ENCODE peak calls at places on chromosomes 13 and 19, in eight cellular contexts. Z is ovary, Q is HepG2, U is K562, X is transverse colon, E is H1, L is tibial nerve, N is stomach. G is an unnamed sample.

GRCh38 chr19:35731779-35732405 is 10.4 kb downstream of the IGFLR1 start:
- DNase-seq in E (no peak), N (no peak), L (no peak), X (no peak), Q (no peak), U (no peak), Z (no peak), G (no peak)

GRCh38 chr13:35858665-35859064 is 272.5 kb downstream of the DCLK1 start:
- DNase-seq in U (no peak), Z (no peak), E (no peak), N (no peak), Q (no peak), X (no peak), L (no peak), G (no peak)

GRCh38 chr13:95245072-95245471 is 56.2 kb downstream of the ABCC4 start:
- DNase-seq in Q (no peak), L (no peak), Z (no peak), E (no peak), X (no peak), N (no peak), U (no peak), G (no peak)

GRCh38 chr19:40947573-40947972 is 43.5 kb upstream of the CYP2B6 start:
- DNase-seq in L (no peak), N (no peak), X (no peak), Z (no peak), U (no peak), E (no peak), Q (no peak), G (no peak)

GRCh38 chr13:26062853-26063444 is 11.1 kb upstream of the SHISA2 start:
- DNase-seq in Z (no peak), U (no peak), E (no peak), N (peak), X (peak), Q (peak), L (peak), G (peak)

GRCh38 chr13:43307921-43308433 is 284.6 kb downstream of the DNAJC15 start:
- DNase-seq in L (peak), Z (peak), E (no peak), N (peak), Q (peak), X (peak), U (no peak), G (no peak)

GRCh38 chr13:46324976-46325375 is 62.1 kb downstream of the RUBCNL start:
- DNase-seq in Q (no peak), Z (no peak), L (no peak), N (no peak), X (no peak), U (no peak), E (no peak), G (no peak)

GRCh38 chr13:32824671-32825070 is 191.6 kb upstream of the KL start:
- DNase-seq in E (peak), L (no peak), Z (no peak), Q (no peak), X (no peak), N (no peak), U (no peak), G (peak)

GRCh38 chr13:97743946-97744345 is 209.5 kb upstream of the IPO5 start:
- DNase-seq in X (no peak), Q (no peak), U (no peak), E (no peak), N (no peak), L (no peak), Z (no peak), G (no peak)

GRCh38 chr19:46715620-46716012 is 1.3 kb downstream of the PRKD2 start:
- DNase-seq in Z (no peak), E (no peak), Q (no peak), L (no peak), U (no peak), N (no peak), X (no peak), G (no peak)

GRCh38 chr19:35088514-35088913 is 27.1 kb upstream of the FXYD3 start:
- DNase-seq in L (no peak), Q (no peak), U (no peak), X (no peak), Z (no peak), E (no peak), N (no peak), G (no peak)

GRCh38 chr19:7074705-7075282 is 5.3 kb downstream of the ZNF557 start:
- DNase-seq in Z (no peak), U (no peak), X (no peak), N (no peak), E (no peak), L (no peak), Q (no peak), G (no peak)

GRCh38 chr13:35143123-35143522 is 201.1 kb downstream of the NBEA start:
- DNase-seq in L (no peak), Z (no peak), E (no peak), X (no peak), Q (no peak), U (no peak), N (no peak), G (no peak)

GRCh38 chr13:24692541-24692940 is 12.3 kb downstream of the ATP12A start:
- DNase-seq in U (no peak), L (peak), Z (no peak), E (no peak), N (no peak), Q (no peak), X (no peak), G (no peak)

GRCh38 chr19:1766800-1767352 is 13.6 kb downstream of the ONECUT3 start:
- DNase-seq in U (peak), Z (no peak), Q (no peak), X (no peak), N (no peak), E (no peak), L (no peak), G (no peak)

GRCh38 chr13:94139393-94139995 is 340.0 kb downstream of the DCT start:
- DNase-seq in X (no peak), Q (no peak), L (no peak), N (no peak), E (no peak), Z (no peak), U (no peak), G (no peak)

GRCh38 chr19:30228113-30228725 is 144.0 kb upstream of the ZNF536 start:
- DNase-seq in X (peak), Q (no peak), L (no peak), E (no peak), U (no peak), Z (no peak), N (no peak), G (no peak)

GRCh38 chr19:1751367-1752008 is 1.8 kb upstream of the ONECUT3 start:
- DNase-seq in E (no peak), X (no peak), Q (no peak), Z (no peak), U (no peak), N (no peak), L (no peak), G (no peak)

GRCh38 chr13:80217614-80218456 is 123.1 kb downstream of the SPRY2 start:
- DNase-seq in X (no peak), N (no peak), U (no peak), Z (no peak), L (no peak), Q (no peak), E (peak), G (no peak)

GRCh38 chr19:29771708-29772415 is 39.9 kb upstream of the CCNE1 start:
- DNase-seq in Q (peak), N (peak), L (peak), E (peak), X (peak), Z (peak), U (peak), G (no peak)

GRCh38 chr13:73401769-73402168 is 343.0 kb downstream of the KLF5 start:
- DNase-seq in Q (no peak), L (no peak), X (no peak), E (no peak), U (no peak), N (no peak), Z (no peak), G (no peak)

GRCh38 chr13:40433577-40433976 is 232.9 kb downstream of the FOXO1 start:
- DNase-seq in U (no peak), Q (no peak), E (no peak), N (no peak), Z (no peak), X (peak), L (no peak), G (no peak)

GRCh38 chr19:1840541-1841115 is 7.7 kb downstream of the REXO1 start:
- DNase-seq in Q (peak), N (no peak), U (peak), Z (no peak), L (no peak), X (no peak), E (no peak), G (no peak)

GRCh38 chr13:111622051-111622531 is 301.6 kb downstream of the TEX29 start:
- DNase-seq in L (no peak), U (no peak), X (no peak), Z (no peak), Q (no peak), N (peak), E (no peak), G (no peak)

GRCh38 chr13:95505265-95505664 is 47.3 kb upstream of the CLDN10 start:
- DNase-seq in N (no peak), U (no peak), Q (no peak), Z (no peak), E (no peak), X (no peak), L (no peak), G (no peak)

GRCh38 chr19:12779162-12779993 is 4.0 kb upstream of the HOOK2 start:
- DNase-seq in E (no peak), N (no peak), L (no peak), X (peak), Z (peak), Q (peak), U (peak), G (no peak)

GRCh38 chr19:39187552-39187943 is 9.2 kb upstream of the NCCRP1 start:
- DNase-seq in Z (no peak), X (no peak), U (no peak), E (no peak), L (no peak), Q (no peak), N (no peak), G (no peak)
- TF ChIP-seq POLR2A in Z (no peak), X (no peak), U (no peak), E (no peak), L (no peak), Q (no peak), N (no peak), G (no peak)

DNA sequence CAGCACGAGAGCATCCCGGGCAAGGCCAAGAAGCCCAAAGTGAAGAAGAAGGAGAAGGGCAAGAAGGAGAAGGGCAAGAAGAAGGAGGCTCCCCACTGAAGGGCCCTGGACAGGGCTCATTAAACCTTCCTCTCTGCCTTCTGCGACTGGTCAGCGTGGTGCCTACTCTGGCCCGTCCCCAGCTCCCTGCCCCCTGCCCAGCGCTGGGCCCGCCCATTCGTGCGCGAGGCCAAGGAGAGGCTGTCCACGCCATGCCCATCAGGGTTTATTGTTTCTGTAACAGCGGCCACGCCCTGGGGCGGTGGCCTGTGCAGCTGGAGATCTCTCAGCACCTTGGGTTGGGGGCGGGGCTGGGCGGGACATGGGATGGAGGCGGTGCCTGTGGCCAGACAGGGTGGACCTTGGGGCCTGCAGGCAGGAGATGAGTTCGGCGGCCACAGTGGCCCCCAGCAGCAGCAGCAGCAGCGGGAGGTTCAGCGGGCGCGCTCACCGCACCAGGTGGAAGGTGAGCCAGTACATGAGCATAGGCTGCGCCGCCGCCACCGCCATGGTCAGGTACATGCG is 897 bp downstream of the C19orf33 start:
- DNase-seq in N (peak), U (peak), X (peak), Z (no peak), Q (peak), E (peak), L (no peak), G (no peak)
- H3K27ac ChIP-seq in N (peak), U (no peak), X (peak), Z (no peak), Q (peak), E (peak), L (no peak), G (no peak)

GRCh38 chr13:20397896-20398295 is 127.8 kb downstream of the CRYL1 start:
- DNase-seq in U (no peak), X (no peak), L (no peak), N (peak), E (no peak), Q (no peak), Z (no peak), G (no peak)
- TF ChIP-seq EP300 in U (no peak), X (no peak), L (no peak), N (no peak), E (no peak), Q (no peak), Z (no peak), G (no peak)

GRCh38 chr19:15246198-15246481 is 13.9 kb upstream of the EPHX3 start:
- DNase-seq in N (no peak), E (no peak), X (no peak), Z (no peak), Q (no peak), U (no peak), L (no peak), G (no peak)
- TF ChIP-seq POLR2A in N (no peak), E (no peak), X (no peak), Z (no peak), Q (no peak), U (no peak), L (no peak), G (no peak)

DNA sequence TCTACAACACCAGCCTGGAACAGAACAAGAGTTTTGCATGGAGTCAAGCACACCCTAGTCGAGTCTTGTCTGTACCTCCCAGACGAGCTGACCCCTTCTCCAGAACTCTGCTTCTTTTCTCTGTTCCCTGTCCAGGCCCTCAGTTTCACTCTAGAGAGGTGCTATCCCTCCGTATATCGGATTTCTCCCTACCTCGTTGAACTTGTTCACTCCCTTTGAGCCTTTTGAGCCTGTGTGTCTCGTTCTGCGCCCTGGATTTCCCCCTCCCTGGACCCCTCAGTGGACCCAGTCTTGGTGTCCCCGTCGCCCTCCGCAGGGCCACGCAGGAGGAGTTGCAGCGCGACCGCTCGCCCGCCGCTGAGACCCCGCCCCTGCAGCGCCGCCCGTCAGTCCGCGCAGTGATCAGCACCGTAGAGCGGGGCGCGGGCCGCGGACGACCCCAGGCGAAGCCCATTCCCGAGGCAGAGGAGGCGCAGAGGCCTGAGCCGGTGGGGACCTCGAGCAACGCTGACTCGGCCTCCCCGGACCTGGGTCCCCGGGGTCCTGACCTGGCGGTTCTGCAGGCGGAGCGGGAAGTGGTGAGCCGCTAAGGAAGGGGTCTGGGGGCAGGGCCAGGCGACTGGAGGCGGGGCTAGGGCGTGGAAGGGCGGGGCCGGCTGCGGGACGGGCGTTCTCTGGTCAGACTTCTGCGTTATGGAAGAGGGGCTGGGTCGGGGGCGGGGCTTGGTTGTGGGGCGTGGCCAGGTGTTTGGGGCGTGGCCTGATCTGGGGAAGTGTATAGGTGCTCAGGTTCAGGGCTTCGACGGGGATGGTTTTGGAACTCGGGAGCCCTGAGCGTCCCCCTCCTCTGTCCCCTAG is 5.5 kb downstream of the EPS8L1 start:
- DNase-seq in L (peak), N (peak), X (peak), Q (peak), Z (no peak), E (peak), U (peak), G (no peak)
- H3K27ac ChIP-seq in L (no peak), N (peak), X (peak), Q (no peak), Z (no peak), E (no peak), U (peak), G (no peak)

GRCh38 chr19:42023121-42023942 is 29.3 kb upstream of the ATP1A3 start:
- DNase-seq in U (peak), E (no peak), Q (peak), Z (no peak), N (no peak), X (peak), L (no peak), G (no peak)
- TF ChIP-seq EP300 in U (no peak), E (no peak), Q (no peak), Z (no peak), N (no peak), X (no peak), L (no peak), G (no peak)

GRCh38 chr19:10625003-10625761 is at the start of gene SLC44A2:
- DNase-seq in E (no peak), X (peak), L (peak), Z (peak), N (peak), Q (no peak), U (peak), G (no peak)
- TF ChIP-seq POLR2A in E (peak), X (peak), L (peak), Z (peak), N (no peak), Q (no peak), U (no peak), G (peak)

GRCh38 chr19:5882421-5882968 is 12.2 kb upstream of the FUT5 start:
- DNase-seq in L (no peak), U (no peak), E (no peak), X (no peak), Q (no peak), Z (no peak), N (no peak), G (no peak)
- H3K27ac ChIP-seq in L (no peak), U (no peak), E (no peak), X (peak), Q (peak), Z (no peak), N (peak), G (peak)

DNA sequence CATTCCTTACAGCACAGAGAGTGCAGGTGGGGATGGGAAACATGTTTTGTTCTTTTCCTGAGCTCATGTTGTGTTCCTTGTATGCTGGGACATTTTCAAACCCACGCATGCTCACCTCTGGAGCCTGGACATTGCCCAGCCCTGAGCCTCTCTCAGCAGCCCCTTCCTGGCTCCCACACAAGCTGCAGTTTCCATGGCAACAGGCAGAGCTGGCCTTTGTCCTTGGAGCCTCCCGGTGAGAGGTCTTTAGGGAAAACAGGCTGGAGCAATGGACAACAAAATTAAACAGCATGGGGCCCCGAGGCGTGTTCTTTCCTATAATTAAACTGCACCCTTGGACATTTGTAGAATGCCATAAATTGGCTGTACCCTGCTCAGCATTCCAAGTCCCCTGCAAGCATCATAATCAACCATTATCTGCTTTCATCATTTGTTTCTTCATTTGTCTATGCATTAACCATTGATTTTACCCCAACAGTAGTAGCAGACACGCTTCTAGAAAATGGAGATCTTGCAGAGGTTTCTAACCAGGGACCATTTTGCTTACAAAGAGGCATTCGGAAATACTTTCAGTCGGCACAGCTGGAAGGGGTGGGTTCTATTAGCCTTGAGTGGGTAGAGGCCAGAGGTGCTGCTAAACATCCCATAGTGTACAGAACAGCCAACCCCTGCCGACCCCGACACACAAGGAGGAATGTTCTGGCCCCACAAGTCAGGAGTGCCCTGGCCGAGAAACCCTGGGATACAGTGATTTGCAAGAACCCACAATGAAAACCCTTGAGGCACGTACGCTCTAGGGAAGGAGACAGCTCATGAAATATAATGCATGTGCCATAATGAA is 133.4 kb upstream of the PEG3 start:
- DNase-seq in L (no peak), E (no peak), Q (peak), U (no peak), X (no peak), Z (peak), N (no peak), G (no peak)
- TF ChIP-seq EP300 in L (no peak), E (no peak), Q (no peak), U (no peak), X (no peak), Z (no peak), N (no peak), G (no peak)